ENCODE peak calls at places on chromosomes 7 and 10, in six cellular contexts. I, M, K, N, U and T are unnamed samples.

GRCh38 chr10:132373241-132373955 is 23.6 kb upstream of the PWWP2B start:
- DNase-seq in I (no peak), M (no peak), K (no peak), N (peak; percentile 13), U (no peak), T (no peak)

GRCh38 chr7:636396-636795 is 90.1 kb upstream of the DNAAF5 start:
- DNase-seq in I (no peak), M (peak; percentile 21), K (peak; percentile 85), N (peak; percentile 48), U (peak; percentile 5), T (no peak)

GRCh38 chr10:65550761-65551160 is 1375.1 kb upstream of the LRRTM3 start:
- DNase-seq in I (no peak), M (no peak), K (no peak), N (no peak), U (no peak), T (no peak)

GRCh38 chr10:52864459-52865106 is 92.0 kb upstream of the MBL2 start:
- DNase-seq in I (no peak), M (peak; percentile 100), K (peak; percentile 5), N (no peak), U (peak; percentile 77), T (no peak)

GRCh38 chr7:124781907-124782306 is 16.3 kb upstream of the GPR37 start:
- DNase-seq in I (no peak), M (no peak), K (no peak), N (no peak), U (no peak), T (no peak)

GRCh38 chr10:63767512-63767911 is 246.3 kb downstream of the REEP3 start:
- DNase-seq in I (no peak), M (peak; percentile 34), K (peak; percentile 18), N (no peak), U (peak; percentile 58), T (no peak)

GRCh38 chr10:61821153-61821552 is 80.3 kb upstream of the ARID5B start:
- DNase-seq in I (no peak), M (peak; percentile 22), K (peak; percentile 13), N (no peak), U (no peak), T (no peak)

GRCh38 chr7:142553216-142553615 is 196.1 kb upstream of the PRSS1 start:
- DNase-seq in I (no peak), M (no peak), K (no peak), N (no peak), U (peak; percentile 69), T (no peak)

GRCh38 chr7:73734619-73735525 is 3.7 kb downstream of the ABHD11 start:
- DNase-seq in I (peak; percentile 33), M (peak; percentile 66), K (peak; percentile 94), N (peak; percentile 80), U (peak; percentile 67), T (peak; percentile 49)

GRCh38 chr10:126092806-126093205 is 196.4 kb downstream of the FANK1 start:
- DNase-seq in I (no peak), M (no peak), K (no peak), N (no peak), U (no peak), T (no peak)

GRCh38 chr7:39890411-39890810 is 59.6 kb upstream of the CDK13 start:
- DNase-seq in I (no peak), M (no peak), K (no peak), N (no peak), U (no peak), T (no peak)

GRCh38 chr10:122281751-122282150 is 10.7 kb downstream of the BTBD16 start:
- DNase-seq in I (no peak), M (no peak), K (no peak), N (no peak), U (no peak), T (no peak)

GRCh38 chr10:122277737-122278136 is 6.6 kb downstream of the BTBD16 start:
- DNase-seq in I (no peak), M (no peak), K (no peak), N (no peak), U (no peak), T (no peak)

GRCh38 chr10:122280977-122281376 is 9.9 kb downstream of the BTBD16 start:
- DNase-seq in I (no peak), M (no peak), K (no peak), N (no peak), U (no peak), T (no peak)

GRCh38 chr10:122280156-122280555 is 9.1 kb downstream of the BTBD16 start:
- DNase-seq in I (no peak), M (no peak), K (no peak), N (no peak), U (no peak), T (no peak)

GRCh38 chr10:122279725-122280141 is 8.6 kb downstream of the BTBD16 start:
- DNase-seq in I (peak; percentile 38), M (peak; percentile 70), K (peak; percentile 56), N (peak; percentile 76), U (peak; percentile 51), T (no peak)
- TF ChIP-seq CTCF in I (peak; percentile 75), M (peak; percentile 92), K (peak; percentile 53), N (peak; percentile 63), U (peak; percentile 69), T (no peak)

DNA sequence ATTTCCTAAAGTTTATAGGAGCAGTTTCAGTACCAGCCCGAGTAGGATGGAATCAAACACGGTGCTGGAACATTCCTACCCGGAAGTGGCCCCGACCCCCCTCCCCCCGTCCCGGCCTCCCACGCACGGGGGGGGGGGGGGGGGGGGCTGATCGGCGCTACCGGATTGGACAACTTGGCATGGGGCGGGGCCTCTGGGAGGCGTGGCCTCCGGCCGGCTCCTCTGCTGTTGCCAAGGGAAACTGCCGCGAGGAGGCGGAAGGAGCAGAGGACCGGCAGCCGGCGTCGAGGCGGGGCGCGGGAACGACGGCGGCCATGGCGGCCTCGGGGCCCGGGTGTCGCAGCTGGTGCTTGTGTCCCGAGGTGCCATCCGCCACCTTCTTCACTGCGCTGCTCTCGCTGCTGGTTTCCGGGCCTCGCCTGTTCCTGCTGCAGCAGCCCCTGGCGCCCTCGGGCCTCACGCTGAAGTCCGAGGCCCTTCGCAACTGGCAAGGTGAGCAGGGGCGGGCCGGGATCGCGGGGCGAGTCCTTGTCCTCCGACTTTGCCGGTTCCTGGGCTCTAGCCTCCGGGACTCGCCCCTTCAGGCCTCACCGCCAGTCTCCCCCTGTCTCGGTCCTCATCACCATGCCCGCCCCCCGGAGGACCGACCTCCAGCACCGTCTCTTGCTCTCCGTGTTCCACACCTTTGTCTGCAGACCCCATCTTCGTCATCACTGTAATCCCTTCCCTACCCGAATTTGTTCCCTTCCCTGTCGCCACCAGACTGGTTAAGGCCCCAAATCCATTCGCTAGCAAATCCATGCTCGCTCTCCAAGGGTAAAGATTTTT is at the start of gene RHBDD2:
- DNase-seq in I (peak; percentile 93), M (peak; percentile 92), K (peak; percentile 92), N (peak; percentile 98), U (peak; percentile 90), T (peak; percentile 89)
- TF ChIP-seq CTCF in I (no peak), M (no peak), K (no peak), N (no peak), U (no peak), T (no peak)

GRCh38 chr10:33116293-33116697 is 158.3 kb upstream of the ITGB1 start:
- DNase-seq in I (no peak), M (peak; percentile 59), K (peak; percentile 67), N (peak; percentile 66), U (peak; percentile 45), T (no peak)
- TF ChIP-seq CTCF in I (peak; percentile 65), M (peak; percentile 79), K (peak; percentile 64), N (peak; percentile 67), U (peak; percentile 48), T (no peak)

GRCh38 chr7:33128990-33129805 is at the start of gene BBS9:
- DNase-seq in I (peak; percentile 90), M (peak; percentile 95), K (peak; percentile 95), N (peak; percentile 97), U (peak; percentile 91), T (peak; percentile 90)
- TF ChIP-seq CTCF in I (peak; percentile 14), M (peak; percentile 21), K (no peak), N (no peak), U (peak; percentile 28), T (no peak)

DNA sequence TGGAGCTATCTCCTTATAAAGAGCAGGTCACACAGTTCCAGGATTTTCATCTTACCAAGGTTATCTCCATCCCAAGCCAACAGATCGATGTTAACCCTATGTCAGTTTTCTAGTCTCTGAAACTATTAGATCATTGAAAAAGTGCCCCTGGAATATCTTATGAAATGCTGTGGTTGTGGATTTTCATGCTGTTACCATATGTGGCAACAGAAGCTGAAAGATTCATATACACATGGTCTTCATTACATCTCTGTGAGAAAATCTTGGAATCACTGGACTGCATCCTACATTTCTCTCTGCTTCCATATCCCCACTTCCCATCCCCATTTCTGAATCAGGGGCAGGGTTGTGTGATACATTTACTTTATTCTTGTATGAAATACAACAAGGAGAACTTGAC is 146.1 kb downstream of the SLC16A9 start:
- DNase-seq in I (no peak), M (no peak), K (no peak), N (no peak), U (peak; percentile 47), T (no peak)
- TF ChIP-seq CTCF in I (no peak), M (no peak), K (no peak), N (no peak), U (no peak), T (no peak)

DNA sequence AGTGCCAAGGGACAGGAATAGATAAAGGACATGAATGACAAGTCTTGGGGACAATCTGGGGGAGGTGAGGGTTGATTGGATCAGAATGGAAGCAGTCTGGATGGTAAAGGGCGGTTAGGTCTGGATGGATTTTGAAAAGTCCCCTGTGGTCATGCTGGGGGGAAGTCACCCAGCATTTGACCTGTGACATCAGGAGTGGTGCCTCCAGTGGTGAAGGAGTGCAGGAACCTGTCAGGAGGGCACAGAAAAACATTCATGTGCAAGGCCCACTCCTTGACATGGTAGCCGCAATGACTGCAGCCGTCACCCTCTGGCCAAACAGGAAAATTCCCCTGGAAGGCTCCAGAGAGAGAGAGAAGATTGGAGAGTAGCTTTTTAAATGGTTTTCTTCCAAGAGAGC is 304.8 kb downstream of the GFRA1 start:
- DNase-seq in I (no peak), M (no peak), K (no peak), N (no peak), U (no peak), T (no peak)
- TF ChIP-seq CTCF in I (no peak), M (peak; percentile 17), K (no peak), N (no peak), U (no peak), T (no peak)

GRCh38 chr7:135510603-135511183 is 791 bp upstream of the CNOT4 start:
- DNase-seq in I (no peak), M (peak; percentile 12), K (peak; percentile 57), N (no peak), U (peak; percentile 44), T (no peak)
- TF ChIP-seq CTCF in I (no peak), M (peak; percentile 36), K (peak; percentile 21), N (no peak), U (peak; percentile 40), T (no peak)

GRCh38 chr10:83991986-83992753 is 147.1 kb upstream of the GHITM start:
- DNase-seq in I (peak; percentile 14), M (no peak), K (peak; percentile 36), N (peak; percentile 67), U (no peak), T (no peak)
- TF ChIP-seq CTCF in I (peak; percentile 61), M (peak; percentile 7), K (no peak), N (peak; percentile 59), U (no peak), T (no peak)